ENCODE peak calls at places on chromosomes 12 and 14, in six cellular contexts. C is H9, R is mesenchymal stem cell, S is neuronal stem cell, W is IMR-90, K is H1. L is an unnamed sample.

GRCh38 chr12:6700646-6701051 is at the start of gene PIANP:
- DNase-seq in C (peak), R (peak), S (peak), W (peak), K (no peak), L (peak)

GRCh38 chr14:63203618-63204406 is 431 bp upstream of the RHOJ start:
- DNase-seq in C (peak), R (peak), S (peak), W (peak), K (peak), L (no peak)

GRCh38 chr14:23570806-23571483 is 3.4 kb upstream of the AP1G2 start:
- DNase-seq in C (peak), R (no peak), S (no peak), W (no peak), K (no peak), L (no peak)

GRCh38 chr12:43893670-43894069 is 57.8 kb downstream of the TMEM117 start:
- DNase-seq in C (no peak), R (no peak), S (no peak), W (peak), K (no peak), L (no peak)

GRCh38 chr12:123141615-123142517 is 9.0 kb downstream of the PITPNM2 start:
- DNase-seq in C (no peak), R (peak), S (no peak), W (peak), K (no peak), L (no peak)

GRCh38 chr14:56815301-56815700 is 5.0 kb upstream of the OTX2 start:
- DNase-seq in C (no peak), R (no peak), S (no peak), W (no peak), K (no peak), L (no peak)

GRCh38 chr14:105249175-105250007 is 1.1 kb downstream of the BTBD6 start:
- DNase-seq in C (peak), R (peak), S (peak), W (peak), K (no peak), L (peak)

GRCh38 chr12:115354007-115354452 is 670.1 kb upstream of the TBX3 start:
- DNase-seq in C (no peak), R (peak), S (no peak), W (peak), K (no peak), L (peak)

GRCh38 chr12:53097564-53098353 is at the start of gene IGFBP6:
- DNase-seq in C (peak), R (peak), S (peak), W (peak), K (no peak), L (no peak)

GRCh38 chr12:114669501-114670256 is 14.3 kb downstream of the TBX3 start:
- DNase-seq in C (peak), R (peak), S (peak), W (peak), K (no peak), L (peak)

GRCh38 chr12:57842342-57843294 is 3.9 kb downstream of the CTDSP2 start:
- DNase-seq in C (peak), R (no peak), S (no peak), W (peak), K (no peak), L (peak)

GRCh38 chr12:77047341-77048202 is 17.8 kb downstream of the E2F7 start:
- DNase-seq in C (no peak), R (no peak), S (no peak), W (no peak), K (no peak), L (peak)

GRCh38 chr14:39267592-39268112 is 33.9 kb downstream of the MIA2 start:
- DNase-seq in C (no peak), R (no peak), S (no peak), W (no peak), K (no peak), L (peak)

GRCh38 chr12:124568431-124569374 is 1.3 kb upstream of the NCOR2 start:
- DNase-seq in C (peak), R (peak), S (no peak), W (peak), K (peak), L (no peak)

GRCh38 chr12:95837240-95838038 is 21.3 kb upstream of the SNRPF start:
- DNase-seq in C (no peak), R (no peak), S (no peak), W (no peak), K (no peak), L (no peak)

GRCh38 chr12:46384451-46385301 is 12.1 kb upstream of the SLC38A2 start:
- DNase-seq in C (no peak), R (peak), S (no peak), W (no peak), K (no peak), L (no peak)

GRCh38 chr14:64725360-64725815 is 21.2 kb downstream of the PLEKHG3 start:
- DNase-seq in C (no peak), R (no peak), S (no peak), W (no peak), K (no peak), L (no peak)

GRCh38 chr14:64724578-64724930 is 20.3 kb downstream of the PLEKHG3 start:
- DNase-seq in C (no peak), R (no peak), S (no peak), W (no peak), K (no peak), L (no peak)

GRCh38 chr14:64726585-64726890 is 22.3 kb downstream of the PLEKHG3 start:
- DNase-seq in C (peak), R (peak), S (no peak), W (peak), K (no peak), L (peak)

GRCh38 chr14:64727551-64728071 is 23.4 kb downstream of the PLEKHG3 start:
- DNase-seq in C (no peak), R (no peak), S (no peak), W (no peak), K (no peak), L (no peak)

GRCh38 chr14:64725879-64726584 is 21.8 kb downstream of the PLEKHG3 start:
- DNase-seq in C (no peak), R (no peak), S (no peak), W (no peak), K (no peak), L (no peak)
- H3K27ac ChIP-seq in C (no peak), R (peak), S (peak), W (no peak), K (peak), L (no peak)

DNA sequence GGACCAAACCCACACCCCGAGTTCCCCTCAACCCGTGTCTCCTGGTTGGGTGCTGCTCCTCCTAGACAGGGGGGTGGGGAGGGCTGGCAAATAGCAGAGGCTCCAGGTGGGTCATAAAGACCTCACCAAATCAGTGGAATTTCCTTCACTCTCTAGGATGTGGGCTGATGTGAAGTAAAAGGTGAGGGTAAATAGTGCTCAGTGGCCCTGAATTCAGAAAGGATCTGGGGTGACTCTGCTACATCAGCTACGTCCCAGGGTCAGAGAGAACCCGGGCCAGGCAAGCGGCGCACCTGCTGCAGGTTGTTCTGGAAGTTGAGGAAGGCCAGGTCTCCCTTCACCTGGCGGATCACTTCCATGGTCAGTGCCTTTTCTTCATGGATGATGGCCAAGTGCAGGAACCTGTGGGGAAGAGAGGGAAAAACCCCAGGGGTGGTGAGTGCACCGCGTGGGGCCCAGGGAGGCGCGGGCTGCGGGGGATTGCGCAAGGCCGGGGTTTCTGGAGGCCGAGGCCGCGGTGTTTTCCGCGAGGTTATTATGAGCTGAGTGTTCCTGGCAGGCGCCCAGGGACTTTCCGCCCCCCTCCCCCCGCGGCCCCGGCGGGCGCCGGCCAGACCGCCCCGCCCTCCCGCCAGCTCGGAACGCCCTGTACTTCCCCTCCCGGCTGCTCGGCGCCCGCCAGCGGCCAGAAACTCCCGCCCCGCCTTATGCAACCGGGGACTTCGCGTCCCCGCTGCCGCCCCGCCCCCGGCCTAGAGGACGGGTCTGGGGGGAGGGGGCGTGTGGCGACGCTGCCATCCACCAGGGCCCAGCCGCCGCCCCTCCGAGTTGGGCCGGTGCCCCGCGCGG is 928 bp downstream of the NFKBIA start:
- DNase-seq in C (peak), R (peak), S (peak), W (peak), K (no peak), L (peak)
- H3K4ac ChIP-seq in C (no peak), R (peak), S (no peak), W (peak), K (peak), L (peak)

GRCh38 chr14:98204139-98204538 is 1067.9 kb downstream of the BCL11B start:
- DNase-seq in C (no peak), R (no peak), S (no peak), W (no peak), K (no peak), L (no peak)

GRCh38 chr14:98198385-98198784 is 1073.6 kb downstream of the BCL11B start:
- DNase-seq in C (no peak), R (no peak), S (no peak), W (no peak), K (no peak), L (no peak)

GRCh38 chr14:98203421-98203820 is 1068.6 kb downstream of the BCL11B start:
- DNase-seq in C (no peak), R (no peak), S (no peak), W (no peak), K (no peak), L (no peak)

GRCh38 chr14:98197933-98198332 is 1074.1 kb downstream of the BCL11B start:
- DNase-seq in C (no peak), R (no peak), S (no peak), W (no peak), K (no peak), L (no peak)

DNA sequence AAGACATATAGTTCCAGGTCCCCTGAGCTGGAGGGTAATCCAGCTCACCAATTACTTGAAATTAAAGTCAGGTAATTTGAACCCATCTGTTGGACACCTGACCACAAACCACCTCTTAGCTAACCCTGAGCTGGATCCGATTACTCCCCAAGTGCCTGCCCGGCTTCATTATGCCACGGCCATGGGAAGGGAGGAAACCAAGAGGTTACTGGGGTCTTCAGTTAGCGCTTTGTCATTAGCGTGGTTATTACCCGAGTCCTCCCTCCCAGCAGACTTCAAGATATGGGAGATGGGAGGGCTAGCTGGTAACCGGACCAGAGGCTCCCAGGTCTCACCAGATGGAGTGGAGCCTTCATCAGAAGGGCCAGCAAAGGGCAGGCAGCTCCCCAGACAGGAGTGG is 1071.4 kb downstream of the BCL11B start:
- DNase-seq in C (no peak), R (no peak), S (no peak), W (no peak), K (no peak), L (no peak)
- H2AFZ ChIP-seq in C (no peak), R (no peak), S (no peak), W (no peak), K (no peak), L (no peak)

DNA sequence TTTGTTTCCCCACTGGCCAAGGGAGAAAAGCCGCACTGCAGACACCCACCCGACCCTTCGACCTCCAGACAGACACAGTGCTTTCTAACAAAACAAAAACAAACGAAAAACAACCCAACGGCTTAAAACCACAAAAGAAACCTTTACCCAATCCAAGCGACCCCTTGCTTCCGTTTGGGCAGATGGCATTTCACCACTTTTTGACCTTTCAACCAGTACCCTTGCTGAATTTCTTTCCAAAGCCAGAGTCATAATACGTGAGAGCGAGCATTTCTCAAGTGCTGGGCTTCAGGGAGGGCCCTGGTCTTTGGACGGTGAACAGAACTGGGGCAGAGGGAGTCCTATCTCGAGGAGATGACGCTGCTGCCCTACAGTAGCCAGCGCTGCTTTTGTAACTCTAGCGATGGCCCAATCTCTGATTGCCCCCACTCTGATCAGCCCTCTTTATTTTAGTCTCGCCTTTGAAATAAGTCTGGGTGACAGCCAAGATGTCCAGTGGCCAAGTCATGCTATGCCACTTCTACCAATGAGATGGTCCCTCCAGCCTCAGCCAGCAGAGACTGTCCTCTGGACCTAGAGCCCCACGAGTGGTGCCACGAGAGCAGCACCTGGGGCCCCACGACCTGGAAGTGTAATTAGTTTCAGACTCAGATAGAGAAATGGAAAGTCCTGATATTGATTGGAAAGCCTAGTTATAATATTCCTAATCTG is 21.9 kb upstream of the ADIPOR2 start:
- DNase-seq in C (peak), R (peak), S (no peak), W (no peak), K (no peak), L (peak)
- H3K27ac ChIP-seq in C (no peak), R (no peak), S (no peak), W (no peak), K (no peak), L (no peak)

DNA sequence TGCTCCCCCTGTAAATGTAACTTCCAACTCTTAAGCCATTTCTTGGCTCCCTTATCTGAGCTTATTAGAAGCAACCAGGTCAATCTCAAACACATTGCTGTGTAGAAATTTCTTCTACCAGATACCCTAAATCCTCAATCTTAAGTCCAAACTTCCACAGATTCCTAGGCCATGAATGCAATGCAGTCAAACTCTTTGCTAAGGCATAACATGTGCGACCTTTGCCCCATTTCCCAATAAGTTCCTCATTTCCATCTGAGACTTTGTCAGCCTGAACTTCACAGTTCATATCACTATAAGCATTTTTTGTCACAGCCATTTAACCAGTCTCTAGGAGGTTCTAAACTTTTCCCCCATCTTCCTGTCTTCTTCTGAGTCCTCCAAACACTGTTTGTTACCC is 64.5 kb downstream of the TMTC3 start:
- DNase-seq in C (no peak), R (peak), S (no peak), W (peak), K (no peak), L (no peak)
- H3K4ac ChIP-seq in C (no peak), R (no peak), S (no peak), W (peak), K (no peak), L (no peak)

GRCh38 chr12:111034911-111035577 is 114.7 kb upstream of the MYL2 start:
- DNase-seq in C (peak), R (no peak), S (peak), W (no peak), K (no peak), L (peak)

GRCh38 chr12:111035578-111036301 is 115.4 kb upstream of the MYL2 start:
- DNase-seq in C (peak), R (no peak), S (peak), W (no peak), K (no peak), L (no peak)

GRCh38 chr12:111031956-111032919 is 111.9 kb upstream of the MYL2 start:
- DNase-seq in C (no peak), R (no peak), S (no peak), W (no peak), K (no peak), L (no peak)

GRCh38 chr12:111030800-111031199 is 110.4 kb upstream of the MYL2 start:
- DNase-seq in C (no peak), R (no peak), S (no peak), W (no peak), K (no peak), L (no peak)

DNA sequence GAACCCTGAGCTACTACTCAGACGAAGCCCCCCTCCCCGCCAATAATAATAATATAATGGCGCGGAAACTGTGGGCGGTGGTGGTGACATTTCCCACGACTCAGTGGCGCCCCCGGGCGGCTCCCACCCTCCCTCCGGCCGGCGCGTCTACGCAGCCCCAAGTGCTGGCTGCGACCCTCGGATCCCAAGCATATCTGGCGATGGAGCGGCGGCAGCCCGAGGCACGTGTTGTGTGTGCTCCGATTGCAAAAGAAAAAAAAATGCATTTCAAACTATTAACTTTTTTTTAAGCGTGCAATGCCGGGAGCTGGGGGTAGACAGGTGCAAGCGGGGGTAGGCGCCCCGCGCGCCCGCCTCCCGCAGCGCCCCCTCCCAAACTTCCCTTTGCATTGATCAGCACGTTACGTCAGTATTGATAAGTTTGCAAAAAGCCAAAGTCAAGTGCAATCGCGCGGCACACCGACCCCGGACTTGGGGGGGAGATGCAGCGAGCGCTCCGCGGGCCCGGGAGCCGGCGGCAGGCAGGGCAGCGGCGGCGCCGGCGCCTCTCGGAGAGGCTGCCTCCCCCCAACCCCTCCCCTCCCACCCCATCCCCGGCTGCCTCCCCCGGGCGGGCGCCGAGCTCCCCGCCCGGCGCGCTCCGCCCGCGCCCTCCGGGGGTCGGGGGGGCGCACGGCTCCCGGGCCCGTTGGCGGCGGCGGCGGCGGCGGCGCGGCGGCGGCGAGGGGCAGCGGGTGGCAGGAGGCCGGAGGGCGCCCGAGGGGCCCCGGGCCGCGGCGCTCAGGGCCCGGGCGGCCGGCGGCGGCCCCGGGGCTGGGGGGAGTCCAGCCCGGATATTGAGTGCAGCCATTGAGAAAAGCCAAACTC is 113.1 kb upstream of the MYL2 start:
- DNase-seq in C (peak), R (no peak), S (peak), W (no peak), K (no peak), L (no peak)
- H2AFZ ChIP-seq in C (no peak), R (no peak), S (peak), W (no peak), K (no peak), L (no peak)

GRCh38 chr12:111029732-111030131 is 109.4 kb upstream of the MYL2 start:
- DNase-seq in C (no peak), R (no peak), S (no peak), W (no peak), K (no peak), L (no peak)

GRCh38 chr12:111037047-111037446 is 116.7 kb upstream of the MYL2 start:
- DNase-seq in C (no peak), R (no peak), S (no peak), W (no peak), K (no peak), L (no peak)

GRCh38 chr12:111038075-111038474 is 117.7 kb upstream of the MYL2 start:
- DNase-seq in C (no peak), R (no peak), S (no peak), W (no peak), K (no peak), L (no peak)

GRCh38 chr12:111038941-111039340 is 118.6 kb upstream of the MYL2 start:
- DNase-seq in C (no peak), R (no peak), S (no peak), W (no peak), K (no peak), L (no peak)

GRCh38 chr12:111034148-111034910 is 114.0 kb upstream of the MYL2 start:
- DNase-seq in C (peak), R (no peak), S (peak), W (no peak), K (no peak), L (no peak)
- H3K27ac ChIP-seq in C (no peak), R (no peak), S (no peak), W (no peak), K (peak), L (no peak)

GRCh38 chr14:51495319-51495718 is 156.4 kb upstream of the FRMD6 start:
- DNase-seq in C (no peak), R (no peak), S (no peak), W (no peak), K (no peak), L (no peak)

GRCh38 chr14:51500776-51501175 is 150.9 kb upstream of the FRMD6 start:
- DNase-seq in C (no peak), R (no peak), S (no peak), W (no peak), K (no peak), L (no peak)

GRCh38 chr14:51501746-51502145 is 150.0 kb upstream of the FRMD6 start:
- DNase-seq in C (no peak), R (no peak), S (no peak), W (no peak), K (no peak), L (no peak)

GRCh38 chr14:51498411-51499227 is 153.1 kb upstream of the FRMD6 start:
- DNase-seq in C (no peak), R (no peak), S (no peak), W (no peak), K (no peak), L (no peak)
- H3K4ac ChIP-seq in C (no peak), R (no peak), S (no peak), W (no peak), K (no peak), L (no peak)